ENCODE peak calls at places on chromosomes 12 and 14, in four cellular contexts. One of them, this sample, is unnamed.

GRCh38 chr14:94681300-94682060 is 69.3 kb downstream of the SERPINA3 start:
- DNase-seq in GM12864: no peak
- DNase-seq in tibial artery: peak
- DNase-seq in MM.1S: peak
- DNase-seq in this sample: no peak

GRCh38 chr14:68958553-68958952 is 20.5 kb downstream of the ACTN1 start:
- DNase-seq in MM.1S: no peak
- DNase-seq in GM12864: no peak
- DNase-seq in tibial artery: no peak
- DNase-seq in this sample: no peak

GRCh38 chr14:32560213-32560857 is 231.2 kb downstream of the AKAP6 start:
- DNase-seq in MM.1S: peak
- DNase-seq in tibial artery: peak
- DNase-seq in GM12864: peak
- DNase-seq in this sample: peak

GRCh38 chr14:34554540-34555250 is 15.2 kb upstream of the EAPP start:
- DNase-seq in MM.1S: peak
- DNase-seq in tibial artery: peak
- DNase-seq in GM12864: no peak
- DNase-seq in this sample: peak

GRCh38 chr14:59377991-59378720 is 87.0 kb downstream of the GPR135 start:
- DNase-seq in tibial artery: no peak
- DNase-seq in MM.1S: no peak
- DNase-seq in GM12864: no peak
- DNase-seq in this sample: no peak

GRCh38 chr12:65496617-65497016 is 218.1 kb downstream of the MSRB3 start:
- DNase-seq in tibial artery: no peak
- DNase-seq in MM.1S: no peak
- DNase-seq in GM12864: no peak
- DNase-seq in this sample: no peak

GRCh38 chr12:53381739-53382630 is 2.0 kb downstream of the SP1 start:
- DNase-seq in tibial artery: peak
- DNase-seq in MM.1S: peak
- DNase-seq in GM12864: peak
- DNase-seq in this sample: peak

GRCh38 chr12:46395308-46395707 is 22.7 kb upstream of the SLC38A2 start:
- DNase-seq in GM12864: no peak
- DNase-seq in tibial artery: no peak
- DNase-seq in MM.1S: no peak
- DNase-seq in this sample: no peak

GRCh38 chr12:48883305-48884171 is 17.9 kb upstream of the RND1 start:
- DNase-seq in MM.1S: no peak
- DNase-seq in tibial artery: no peak
- DNase-seq in GM12864: no peak
- DNase-seq in this sample: no peak

GRCh38 chr12:34298971-34299801 is 276.9 kb downstream of the ALG10 start:
- DNase-seq in MM.1S: no peak
- DNase-seq in tibial artery: peak
- DNase-seq in GM12864: no peak
- DNase-seq in this sample: no peak

GRCh38 chr12:21881950-21882349 is 59.3 kb downstream of the ABCC9 start:
- DNase-seq in GM12864: no peak
- DNase-seq in tibial artery: no peak
- DNase-seq in MM.1S: no peak
- DNase-seq in this sample: no peak

GRCh38 chr14:79356040-79356439 is 855.3 kb downstream of the DIO2 start:
- DNase-seq in MM.1S: no peak
- DNase-seq in tibial artery: no peak
- DNase-seq in GM12864: no peak
- DNase-seq in this sample: no peak
- TF ChIP-seq CTCF in MM.1S: no peak
- TF ChIP-seq CTCF in tibial artery: no peak
- TF ChIP-seq CTCF in GM12864: no peak
- TF ChIP-seq CTCF in this sample: no peak

GRCh38 chr12:55820679-55821078 is 2.8 kb downstream of the ORMDL2 start:
- DNase-seq in tibial artery: no peak
- DNase-seq in MM.1S: no peak
- DNase-seq in GM12864: no peak
- DNase-seq in this sample: no peak
- TF ChIP-seq CTCF in tibial artery: no peak
- TF ChIP-seq CTCF in MM.1S: no peak
- TF ChIP-seq CTCF in GM12864: no peak
- TF ChIP-seq CTCF in this sample: peak

DNA sequence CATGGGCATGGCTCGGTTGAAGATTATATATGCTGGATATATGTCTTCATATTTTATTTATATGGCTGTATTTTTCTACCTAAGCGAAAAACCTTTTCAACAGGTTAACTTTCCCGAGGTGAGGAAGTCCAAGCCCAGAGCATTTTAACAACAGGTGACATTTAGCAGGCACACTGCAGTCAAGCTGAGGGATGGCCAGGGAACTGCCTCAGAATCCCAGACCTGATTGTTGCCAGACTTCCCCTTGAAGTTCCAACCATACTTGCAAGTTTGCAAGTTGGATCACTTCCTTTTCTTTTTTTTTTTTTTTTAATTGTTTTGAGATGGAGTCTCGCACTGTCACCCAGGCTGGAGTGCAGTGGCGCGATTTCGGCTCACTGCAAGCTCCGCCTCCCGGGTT is 166.0 kb upstream of the FRMD6 start:
- DNase-seq in tibial artery: no peak
- DNase-seq in MM.1S: no peak
- DNase-seq in GM12864: no peak
- DNase-seq in this sample: no peak
- TF ChIP-seq CTCF in tibial artery: no peak
- TF ChIP-seq CTCF in MM.1S: no peak
- TF ChIP-seq CTCF in GM12864: no peak
- TF ChIP-seq CTCF in this sample: no peak

GRCh38 chr12:2198088-2198501 is 145.3 kb downstream of the CACNA1C start:
- DNase-seq in tibial artery: no peak
- DNase-seq in MM.1S: no peak
- DNase-seq in GM12864: no peak
- DNase-seq in this sample: no peak

GRCh38 chr12:2194060-2194459 is 141.3 kb downstream of the CACNA1C start:
- DNase-seq in MM.1S: no peak
- DNase-seq in GM12864: no peak
- DNase-seq in tibial artery: no peak
- DNase-seq in this sample: no peak

GRCh38 chr12:2195085-2195484 is 142.3 kb downstream of the CACNA1C start:
- DNase-seq in GM12864: no peak
- DNase-seq in MM.1S: no peak
- DNase-seq in tibial artery: no peak
- DNase-seq in this sample: no peak

GRCh38 chr12:2194571-2194970 is 141.8 kb downstream of the CACNA1C start:
- DNase-seq in GM12864: no peak
- DNase-seq in tibial artery: no peak
- DNase-seq in MM.1S: no peak
- DNase-seq in this sample: no peak

GRCh38 chr12:2198542-2198941 is 145.8 kb downstream of the CACNA1C start:
- DNase-seq in GM12864: no peak
- DNase-seq in tibial artery: peak
- DNase-seq in MM.1S: no peak
- DNase-seq in this sample: no peak
- TF ChIP-seq CTCF in GM12864: no peak
- TF ChIP-seq CTCF in tibial artery: no peak
- TF ChIP-seq CTCF in MM.1S: no peak
- TF ChIP-seq CTCF in this sample: no peak

GRCh38 chr14:60935283-60935682 is 45.6 kb downstream of the TRMT5 start:
- DNase-seq in GM12864: no peak
- DNase-seq in MM.1S: no peak
- DNase-seq in tibial artery: no peak
- DNase-seq in this sample: no peak
- TF ChIP-seq CTCF in GM12864: no peak
- TF ChIP-seq CTCF in MM.1S: no peak
- TF ChIP-seq CTCF in tibial artery: no peak
- TF ChIP-seq CTCF in this sample: no peak

GRCh38 chr14:90161129-90161528 is 95.2 kb upstream of the PSMC1 start:
- DNase-seq in GM12864: no peak
- DNase-seq in MM.1S: no peak
- DNase-seq in tibial artery: no peak
- DNase-seq in this sample: no peak
- TF ChIP-seq CTCF in GM12864: no peak
- TF ChIP-seq CTCF in MM.1S: no peak
- TF ChIP-seq CTCF in tibial artery: no peak
- TF ChIP-seq CTCF in this sample: no peak

GRCh38 chr12:124750787-124751471 is 112.7 kb downstream of the SCARB1 start:
- DNase-seq in MM.1S: no peak
- DNase-seq in tibial artery: no peak
- DNase-seq in GM12864: no peak
- DNase-seq in this sample: no peak
- TF ChIP-seq CTCF in MM.1S: no peak
- TF ChIP-seq CTCF in tibial artery: no peak
- TF ChIP-seq CTCF in GM12864: peak
- TF ChIP-seq CTCF in this sample: peak

GRCh38 chr12:62436164-62436503 is 30.5 kb upstream of the MON2 start:
- DNase-seq in GM12864: no peak
- DNase-seq in tibial artery: no peak
- DNase-seq in MM.1S: no peak
- DNase-seq in this sample: no peak

GRCh38 chr12:62438098-62438692 is 28.4 kb upstream of the MON2 start:
- DNase-seq in MM.1S: peak
- DNase-seq in GM12864: no peak
- DNase-seq in tibial artery: no peak
- DNase-seq in this sample: peak

GRCh38 chr12:62434504-62435336 is 31.9 kb upstream of the MON2 start:
- DNase-seq in MM.1S: no peak
- DNase-seq in tibial artery: no peak
- DNase-seq in GM12864: no peak
- DNase-seq in this sample: no peak

DNA sequence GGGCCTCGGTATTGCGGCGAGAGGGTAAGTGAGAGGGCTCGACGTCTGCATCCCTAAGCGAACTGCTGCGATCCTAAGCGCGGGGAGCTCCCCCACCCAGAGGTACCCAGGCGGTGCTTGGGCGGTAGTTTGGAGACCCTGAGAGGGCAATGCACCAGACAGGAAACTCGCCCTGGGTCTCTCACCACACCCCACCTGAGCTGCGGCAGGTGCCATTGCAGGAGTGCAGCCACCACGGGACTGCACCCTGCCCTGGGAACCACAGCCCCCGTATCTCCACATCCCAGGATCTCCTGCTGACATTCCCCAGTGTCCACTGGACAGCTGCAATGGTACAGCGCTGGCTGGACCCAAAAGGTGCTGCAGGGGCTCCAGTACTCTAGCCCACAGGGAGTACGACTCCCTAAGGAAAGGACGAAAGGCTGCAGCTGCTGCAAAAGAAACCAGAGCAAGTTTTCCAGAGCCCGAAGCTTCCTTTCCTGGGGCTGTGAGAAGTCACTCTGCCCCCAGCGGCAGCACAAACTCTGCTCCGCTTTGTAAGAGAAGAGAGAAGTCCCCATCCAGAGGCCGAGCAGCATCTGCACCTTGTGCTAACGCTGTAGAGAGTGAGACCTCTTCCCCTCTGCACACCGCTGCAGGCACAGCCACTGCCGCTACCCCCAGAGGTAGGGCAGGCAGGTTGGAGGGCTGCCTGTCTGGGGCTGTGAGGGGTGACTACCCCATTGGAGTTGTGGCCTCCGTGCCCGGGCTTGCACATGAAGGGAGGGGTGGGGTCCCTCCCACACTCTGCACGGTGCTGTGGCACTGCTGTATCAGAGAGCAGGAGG is 31.1 kb upstream of the MON2 start:
- DNase-seq in tibial artery: peak
- DNase-seq in MM.1S: peak
- DNase-seq in GM12864: no peak
- DNase-seq in this sample: peak
- TF ChIP-seq CTCF in tibial artery: peak
- TF ChIP-seq CTCF in MM.1S: peak
- TF ChIP-seq CTCF in GM12864: peak
- TF ChIP-seq CTCF in this sample: peak

This sample was measured in GM13977.